ENCODE peak calls at places on chromosomes 7 and 10, in seven cellular contexts. F, R, C, L, Q, J and Z are unnamed samples.
A peak's percentile ranks its signal among the peaks of the same experiment; 100 is the strongest.

GRCh38 chr10:93568105-93568390 is 1.6 kb downstream of the FFAR4 start:
- DNase-seq in Q (peak; percentile 18), L (no peak), F (no peak), R (no peak), C (no peak), J (no peak), Z (no peak)

GRCh38 chr7:24560772-24561171 is 12.5 kb upstream of the PALS2 start:
- DNase-seq in Q (no peak), R (no peak), J (no peak), F (no peak), C (no peak), L (peak; percentile 51), Z (no peak)

GRCh38 chr7:155842496-155843265 is 30.4 kb upstream of the SHH start:
- DNase-seq in L (no peak), R (no peak), C (no peak), F (no peak), Q (no peak), J (no peak), Z (no peak)

GRCh38 chr7:122974229-122974628 is 21.3 kb downstream of the TAS2R16 start:
- DNase-seq in J (no peak), C (no peak), R (no peak), Q (no peak), F (no peak), L (no peak), Z (no peak)

GRCh38 chr7:46032353-46032752 is 111.3 kb upstream of the IGFBP3 start:
- DNase-seq in C (no peak), Q (no peak), L (no peak), F (no peak), R (no peak), J (no peak), Z (no peak)

GRCh38 chr7:159119851-159120539 is 24.7 kb downstream of the VIPR2 start:
- DNase-seq in L (no peak), Q (no peak), F (no peak), J (peak; percentile 33), C (no peak), R (no peak), Z (no peak)

GRCh38 chr7:2214636-2215035 is 18.1 kb downstream of the MAD1L1 start:
- DNase-seq in L (peak; percentile 78), F (no peak), R (no peak), Q (no peak), J (no peak), C (no peak), Z (no peak)

GRCh38 chr10:106401161-106401560 is 763.3 kb downstream of the SORCS1 start:
- DNase-seq in R (no peak), C (no peak), Q (no peak), J (no peak), F (no peak), L (no peak), Z (no peak)

GRCh38 chr10:3808689-3809199 is 23.7 kb upstream of the KLF6 start:
- DNase-seq in F (peak; percentile 13), C (no peak), L (no peak), Q (no peak), J (no peak), R (no peak), Z (no peak)

GRCh38 chr7:114209968-114210367 is 204.6 kb upstream of the FOXP2 start:
- DNase-seq in F (no peak), J (no peak), R (no peak), L (no peak), C (no peak), Q (no peak), Z (no peak)

GRCh38 chr7:16934947-16935742 is 53.4 kb upstream of the AGR3 start:
- DNase-seq in L (no peak), R (no peak), Q (no peak), J (no peak), F (peak; percentile 19), C (peak; percentile 57), Z (no peak)

GRCh38 chr7:141053626-141054025 is 20.2 kb upstream of the TMEM178B start:
- DNase-seq in J (no peak), R (no peak), L (peak; percentile 79), C (no peak), Q (no peak), F (no peak), Z (no peak)

GRCh38 chr10:28169525-28169924 is 133.3 kb downstream of the MPP7 start:
- DNase-seq in J (no peak), R (no peak), F (no peak), Q (no peak), C (no peak), L (no peak), Z (no peak)

GRCh38 chr10:95835149-95835860 is 72.5 kb upstream of the CC2D2B start:
- DNase-seq in J (no peak), Q (no peak), R (no peak), L (peak; percentile 40), C (no peak), F (no peak), Z (no peak)

GRCh38 chr10:123943307-123943706 is 51.7 kb upstream of the CPXM2 start:
- DNase-seq in F (no peak), L (no peak), J (no peak), C (no peak), Q (no peak), R (no peak), Z (no peak)

GRCh38 chr7:5630670-5631069 is 150.8 kb downstream of the RNF216 start:
- DNase-seq in R (no peak), C (no peak), J (no peak), L (peak; percentile 19), F (no peak), Q (no peak), Z (no peak)

GRCh38 chr7:55365103-55365679 is at the start of gene LANCL2:
- DNase-seq in J (no peak), R (peak; percentile 16), L (peak; percentile 59), C (no peak), F (peak; percentile 62), Q (peak; percentile 50), Z (peak; percentile 58)

GRCh38 chr7:55365680-55366460 is 733 bp downstream of the LANCL2 start:
- DNase-seq in F (peak; percentile 94), R (peak; percentile 97), C (no peak), Q (peak; percentile 94), L (peak; percentile 98), J (peak; percentile 95), Z (peak; percentile 95)

GRCh38 chr7:55362927-55363326 is 2.2 kb upstream of the LANCL2 start:
- DNase-seq in F (no peak), R (no peak), C (no peak), L (no peak), J (no peak), Q (no peak), Z (no peak)

GRCh38 chr7:55361560-55361959 is 3.6 kb upstream of the LANCL2 start:
- DNase-seq in L (no peak), J (no peak), Q (no peak), R (no peak), F (no peak), C (no peak), Z (no peak)

GRCh38 chr7:55363386-55364170 is 1.6 kb upstream of the LANCL2 start:
- DNase-seq in J (no peak), C (no peak), L (no peak), Q (no peak), F (no peak), R (no peak), Z (no peak)
- H3K27ac ChIP-seq in J (no peak overlapping the region), C (no peak overlapping the region), L (no peak overlapping the region), Q (no peak overlapping the region), F (no peak overlapping the region), R (no peak overlapping the region), Z (no peak overlapping the region)

DNA sequence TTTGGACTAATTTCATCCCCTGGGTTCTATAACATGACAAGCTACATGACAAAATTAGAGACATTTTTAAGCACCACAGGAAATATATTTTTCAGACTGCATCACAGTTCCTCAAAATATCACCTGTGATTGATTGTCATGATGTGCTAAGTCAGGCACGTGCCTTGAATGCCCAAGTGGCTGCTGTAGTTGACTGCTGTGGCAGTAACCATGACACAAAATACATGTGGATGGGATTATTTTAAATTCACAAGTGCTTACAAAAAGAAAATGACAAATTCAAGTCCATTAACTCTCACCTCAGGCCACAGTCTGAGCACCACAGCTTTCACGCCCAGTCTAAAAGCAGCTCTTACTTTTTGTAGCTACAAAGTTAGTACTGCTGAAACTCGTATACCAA is 45.5 kb downstream of the TNPO3 start:
- DNase-seq in C (no peak), R (no peak), Q (no peak), L (peak; percentile 11), F (no peak), J (no peak), Z (no peak)
- H3K27ac ChIP-seq in C (no peak overlapping the region), R (no peak overlapping the region), Q (no peak overlapping the region), L (peak overlapping the region; percentile 70), F (no peak overlapping the region), J (no peak overlapping the region), Z (no peak overlapping the region)

DNA sequence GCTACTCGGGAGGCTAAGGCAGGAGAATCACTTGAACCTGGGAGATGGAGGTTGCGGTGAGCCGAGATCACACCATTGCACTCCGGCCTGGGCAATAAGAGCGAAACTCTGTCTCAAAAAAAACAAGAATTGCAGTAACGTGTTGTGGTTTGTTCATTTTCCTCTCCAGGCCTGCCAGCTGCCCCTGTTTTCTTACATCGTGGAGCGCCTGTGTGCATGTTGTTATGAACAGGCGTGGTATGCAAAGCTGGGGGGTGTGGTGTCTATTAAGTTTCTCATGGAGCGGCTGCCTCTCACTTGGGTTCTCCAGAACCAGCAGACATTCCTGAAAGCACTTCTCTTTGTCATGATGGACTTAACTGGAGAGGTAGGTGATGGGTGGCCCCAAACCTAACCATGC is 52.1 kb downstream of the TRRAP start:
- DNase-seq in R (no peak), L (peak; percentile 34), Q (no peak), C (no peak), F (no peak), J (no peak), Z (no peak)
- H3K27ac ChIP-seq in R (no peak overlapping the region), L (peak overlapping the region; percentile 77), Q (no peak overlapping the region), C (no peak overlapping the region), F (no peak overlapping the region), J (no peak overlapping the region), Z (no peak overlapping the region)

GRCh38 chr7:22865607-22865970 is 42.9 kb upstream of the TOMM7 start:
- DNase-seq in R (no peak), F (no peak), C (no peak), J (no peak), Q (no peak), L (no peak), Z (no peak)
- H3K27ac ChIP-seq in R (peak overlapping the region; percentile 17), F (no peak overlapping the region), C (no peak overlapping the region), J (no peak overlapping the region), Q (no peak overlapping the region), L (no peak overlapping the region), Z (no peak overlapping the region)

GRCh38 chr7:8135417-8135816 is 126.5 kb downstream of the ICA1 start:
- DNase-seq in J (no peak), L (peak; percentile 33), Q (no peak), R (no peak), F (no peak), C (no peak), Z (no peak)

GRCh38 chr7:8130663-8131062 is 131.3 kb downstream of the ICA1 start:
- DNase-seq in L (no peak), C (no peak), J (no peak), Q (no peak), F (no peak), R (no peak), Z (no peak)

GRCh38 chr7:8131694-8132605 is 130.0 kb downstream of the ICA1 start:
- DNase-seq in Q (no peak), L (peak; percentile 80), C (no peak), R (no peak), F (no peak), J (no peak), Z (no peak)

GRCh38 chr7:8133955-8134733 is 127.8 kb downstream of the ICA1 start:
- DNase-seq in R (no peak), J (no peak), Q (no peak), F (no peak), L (peak; percentile 72), C (no peak), Z (no peak)

GRCh38 chr7:8133188-8133848 is 128.6 kb downstream of the ICA1 start:
- DNase-seq in F (no peak), C (no peak), J (no peak), L (no peak), R (no peak), Q (no peak), Z (no peak)
- H3K27ac ChIP-seq in F (no peak overlapping the region), C (no peak overlapping the region), J (no peak overlapping the region), L (peak overlapping the region; percentile 91), R (no peak overlapping the region), Q (no peak overlapping the region), Z (no peak overlapping the region)